ENCODE peak calls at places on chromosomes 4 and X, in nine cellular contexts. V is GM23248, F is neural progenitor cell, T is astrocyte, K is Karpas-422, O is H9, Y is PC-3, B is IMR-90, D is neuronal stem cell. P is an unnamed sample.

GRCh38 chrX:44225667-44226066 is 117.8 kb downstream of the EFHC2 start:
- DNase-seq in V (no peak), F (no peak), T (no peak), K (no peak), O (no peak), Y (no peak), B (no peak), D (no peak), P (no peak)

GRCh38 chr4:89737888-89738287 is 99.1 kb downstream of the SNCA start:
- DNase-seq in V (peak), F (no peak), T (peak), K (no peak), O (no peak), Y (peak), B (no peak), D (no peak), P (no peak)

GRCh38 chrX:141724186-141724585 is 25.6 kb upstream of the SPANXD start:
- DNase-seq in V (no peak), F (no peak), T (peak), K (no peak), O (no peak), Y (no peak), B (no peak), D (no peak), P (no peak)

GRCh38 chr4:173538903-173539445 is 8.9 kb upstream of the HAND2 start:
- DNase-seq in V (peak), F (no peak), T (no peak), K (no peak), O (no peak), Y (no peak), B (no peak), D (peak), P (no peak)

GRCh38 chr4:104451573-104451972 is 43.1 kb downstream of the CXXC4 start:
- DNase-seq in V (no peak), F (peak), T (peak), K (no peak), O (no peak), Y (no peak), B (no peak), D (no peak), P (peak)

GRCh38 chrX:82757614-82758013 is 750.5 kb upstream of the POU3F4 start:
- DNase-seq in V (no peak), F (no peak), T (no peak), K (no peak), O (no peak), Y (peak), B (no peak), D (no peak), P (no peak)

GRCh38 chrX:137483554-137483953 is 82.4 kb upstream of the ZIC3 start:
- DNase-seq in V (no peak), F (no peak), T (no peak), K (no peak), O (no peak), Y (no peak), B (no peak), D (no peak), P (no peak)

GRCh38 chrX:66191563-66191962 is 27.5 kb downstream of the HEPH start:
- DNase-seq in V (no peak), F (no peak), T (no peak), K (no peak), O (no peak), Y (no peak), B (no peak), D (no peak), P (no peak)

GRCh38 chr4:126358041-126358440 is 1043.3 kb downstream of the FAT4 start:
- DNase-seq in V (no peak), F (no peak), T (no peak), K (no peak), O (no peak), Y (no peak), B (no peak), D (no peak), P (no peak)

GRCh38 chrX:111490683-111491082 is 20.8 kb upstream of the SERTM2 start:
- DNase-seq in V (no peak), F (no peak), T (no peak), K (no peak), O (no peak), Y (no peak), B (no peak), D (no peak), P (no peak)

GRCh38 chr4:77332696-77333270 is 175.8 kb downstream of the CCNG2 start:
- DNase-seq in V (no peak), F (peak), T (no peak), K (no peak), O (peak), Y (no peak), B (no peak), D (no peak), P (no peak)

GRCh38 chrX:24169211-24169610 is 19.7 kb downstream of the ZFX start:
- DNase-seq in V (peak), F (no peak), T (no peak), K (peak), O (no peak), Y (no peak), B (no peak), D (no peak), P (no peak)

GRCh38 chrX:1242901-1243402 is 25.7 kb upstream of the CSF2RA start:
- DNase-seq in V (no peak), F (no peak), T (no peak), K (no peak), O (peak), Y (peak), B (no peak), D (no peak), P (no peak)

GRCh38 chr4:13088726-13089658 is 395.1 kb downstream of the RAB28 start:
- DNase-seq in V (peak), F (no peak), T (peak), K (no peak), O (no peak), Y (peak), B (no peak), D (no peak), P (no peak)

GRCh38 chrX:18354369-18355329 is at the start of gene SCML2:
- DNase-seq in V (peak), F (peak), T (peak), K (no peak), O (peak), Y (peak), B (peak), D (peak), P (peak)

GRCh38 chrX:1521459-1521956 is 15.5 kb downstream of the P2RY8 start:
- DNase-seq in V (no peak), F (no peak), T (no peak), K (peak), O (peak), Y (no peak), B (no peak), D (no peak), P (peak)

GRCh38 chr4:3523628-3524221 is 8.5 kb downstream of the LRPAP1 start:
- DNase-seq in V (no peak), F (no peak), T (no peak), K (no peak), O (no peak), Y (no peak), B (no peak), D (no peak), P (no peak)

GRCh38 chr4:95248713-95249401 is 299.9 kb downstream of the UNC5C start:
- DNase-seq in V (peak), F (no peak), T (no peak), K (no peak), O (no peak), Y (peak), B (no peak), D (no peak), P (no peak)

GRCh38 chrX:105909576-105909975 is 87.2 kb downstream of the NRK start:
- DNase-seq in V (no peak), F (no peak), T (no peak), K (no peak), O (no peak), Y (no peak), B (no peak), D (no peak), P (no peak)

GRCh38 chrX:68697465-68698125 is 50.1 kb downstream of the STARD8 start:
- DNase-seq in V (no peak), F (no peak), T (no peak), K (no peak), O (no peak), Y (no peak), B (no peak), D (no peak), P (no peak)

GRCh38 chr4:2007804-2008670 is 737 bp downstream of the NELFA start:
- DNase-seq in V (peak), F (peak), T (no peak), K (peak), O (no peak), Y (no peak), B (peak), D (peak), P (no peak)

GRCh38 chr4:127985989-127986388 is 20.8 kb downstream of the ABHD18 start:
- DNase-seq in V (no peak), F (no peak), T (no peak), K (no peak), O (no peak), Y (no peak), B (no peak), D (no peak), P (no peak)

GRCh38 chr4:127832585-127832984 is 48.1 kb upstream of the PLK4 start:
- DNase-seq in V (no peak), F (peak), T (no peak), K (peak), O (no peak), Y (no peak), B (no peak), D (no peak), P (no peak)

GRCh38 chr4:36206012-36206411 is 38.3 kb downstream of the ARAP2 start:
- DNase-seq in V (no peak), F (peak), T (no peak), K (no peak), O (peak), Y (no peak), B (no peak), D (no peak), P (no peak)

GRCh38 chr4:164413743-164414142 is 340.2 kb upstream of the SMIM31 start:
- DNase-seq in V (no peak), F (no peak), T (no peak), K (no peak), O (no peak), Y (no peak), B (no peak), D (no peak), P (no peak)

GRCh38 chr4:115844180-115844579 is 730.8 kb upstream of the NDST4 start:
- DNase-seq in V (no peak), F (no peak), T (no peak), K (no peak), O (no peak), Y (peak), B (no peak), D (no peak), P (no peak)

GRCh38 chr4:124904723-124905390 is 192.3 kb upstream of the ANKRD50 start:
- DNase-seq in V (no peak), F (no peak), T (no peak), K (no peak), O (no peak), Y (peak), B (no peak), D (no peak), P (no peak)

GRCh38 chr4:77819836-77820679 is 890 bp upstream of the CNOT6L start:
- DNase-seq in V (peak), F (peak), T (peak), K (peak), O (peak), Y (peak), B (peak), D (peak), P (peak)

GRCh38 chrX:16826207-16826606 is 39.9 kb downstream of the TXLNG start:
- DNase-seq in V (peak), F (peak), T (peak), K (peak), O (no peak), Y (peak), B (peak), D (no peak), P (no peak)

GRCh38 chrX:39752820-39753219 is 344.9 kb downstream of the BCOR start:
- DNase-seq in V (no peak), F (no peak), T (no peak), K (no peak), O (no peak), Y (peak), B (peak), D (no peak), P (no peak)

GRCh38 chr4:21949073-21949457 is 493 bp upstream of the KCNIP4 start:
- DNase-seq in V (peak), F (peak), T (no peak), K (no peak), O (peak), Y (no peak), B (no peak), D (peak), P (no peak)

GRCh38 chrX:144709841-144710240 is 537.5 kb upstream of the SPANXN1 start:
- DNase-seq in V (no peak), F (no peak), T (no peak), K (no peak), O (no peak), Y (no peak), B (no peak), D (no peak), P (no peak)

DNA sequence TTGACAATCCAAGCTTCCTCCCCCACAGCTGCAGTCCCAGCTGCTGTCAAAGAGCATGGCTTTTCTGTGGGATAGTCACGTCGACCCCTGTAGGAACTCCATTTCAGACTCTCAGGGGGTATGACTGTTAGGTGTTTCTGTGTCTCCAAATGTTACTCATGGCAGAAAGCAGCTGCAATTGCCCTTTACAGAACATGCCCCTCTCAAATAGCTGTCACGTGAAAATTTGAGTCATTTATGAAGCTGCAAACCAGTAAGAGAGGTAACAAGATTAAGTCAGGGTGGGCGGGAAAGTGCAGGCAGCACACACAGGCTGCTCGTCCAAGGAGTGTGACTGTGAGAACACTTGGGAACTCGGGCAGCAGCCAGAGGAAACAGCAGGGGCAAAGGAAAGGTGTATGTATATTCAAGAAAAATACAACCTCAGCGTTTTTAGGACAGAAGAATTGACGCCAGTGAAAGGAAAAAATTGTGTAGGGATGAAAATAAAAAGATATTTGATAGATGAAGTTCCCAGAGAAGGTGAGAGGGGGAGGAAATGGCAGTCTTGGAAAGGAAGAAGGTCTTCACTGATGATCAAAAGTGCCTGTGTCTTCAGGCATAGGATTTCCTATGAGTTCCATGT is 66.5 kb upstream of the TMEM184C start:
- DNase-seq in V (peak), F (peak), T (peak), K (no peak), O (no peak), Y (no peak), B (peak), D (no peak), P (no peak)
- H3K9ac ChIP-seq in V (peak), F (no peak), T (peak), K (peak), O (no peak), Y (no peak), B (peak), D (no peak), P (no peak)

DNA sequence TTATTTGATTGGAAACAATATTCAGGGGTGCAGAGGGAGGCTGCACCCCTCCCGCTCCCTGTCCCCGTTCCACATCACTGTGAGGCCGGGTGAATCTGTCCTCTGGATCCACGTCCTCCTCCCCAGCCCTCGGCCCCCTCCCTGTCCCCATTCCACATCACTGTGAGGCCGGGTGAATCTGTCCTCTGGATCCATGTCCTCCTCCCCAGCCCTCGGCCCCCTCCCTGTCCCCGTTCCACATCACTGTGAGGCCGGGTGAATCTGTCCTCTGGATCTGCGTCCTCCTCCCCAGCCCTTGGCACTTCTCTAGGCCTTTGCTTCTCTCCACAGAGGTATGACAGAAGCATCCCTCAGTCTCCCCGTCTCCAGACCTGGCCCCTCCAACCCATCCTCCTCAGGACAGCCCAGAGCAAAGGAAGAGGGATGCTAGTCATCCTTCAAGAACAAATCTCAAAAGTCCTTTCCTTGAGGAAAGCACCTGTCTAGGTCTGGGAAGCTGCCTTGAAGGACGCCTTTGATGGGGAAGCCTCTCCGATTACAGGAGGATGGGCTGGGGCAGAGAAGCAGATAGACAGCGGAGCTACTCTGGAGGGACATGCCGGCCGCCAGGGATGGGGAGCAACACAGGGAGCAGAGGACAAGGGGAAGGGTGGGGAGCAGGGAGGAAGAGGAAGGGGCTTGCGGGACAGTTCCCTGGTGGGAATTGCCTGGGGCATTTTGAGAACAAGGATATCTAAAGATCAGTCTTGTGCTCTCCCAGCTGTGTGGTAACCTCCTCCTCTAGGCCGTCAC is 10.8 kb upstream of the AFAP1 start:
- DNase-seq in V (no peak), F (no peak), T (no peak), K (no peak), O (no peak), Y (no peak), B (no peak), D (no peak), P (no peak)
- H3K9ac ChIP-seq in V (no peak), F (no peak), T (no peak), K (no peak), O (no peak), Y (no peak), B (no peak), D (no peak), P (no peak)

GRCh38 chr4:9916346-9916745 is 105.0 kb downstream of the SLC2A9 start:
- DNase-seq in V (no peak), F (no peak), T (no peak), K (no peak), O (no peak), Y (no peak), B (no peak), D (no peak), P (no peak)
- H3K9ac ChIP-seq in V (no peak), F (no peak), T (no peak), K (no peak), O (no peak), Y (no peak), B (no peak), D (no peak), P (no peak)

DNA sequence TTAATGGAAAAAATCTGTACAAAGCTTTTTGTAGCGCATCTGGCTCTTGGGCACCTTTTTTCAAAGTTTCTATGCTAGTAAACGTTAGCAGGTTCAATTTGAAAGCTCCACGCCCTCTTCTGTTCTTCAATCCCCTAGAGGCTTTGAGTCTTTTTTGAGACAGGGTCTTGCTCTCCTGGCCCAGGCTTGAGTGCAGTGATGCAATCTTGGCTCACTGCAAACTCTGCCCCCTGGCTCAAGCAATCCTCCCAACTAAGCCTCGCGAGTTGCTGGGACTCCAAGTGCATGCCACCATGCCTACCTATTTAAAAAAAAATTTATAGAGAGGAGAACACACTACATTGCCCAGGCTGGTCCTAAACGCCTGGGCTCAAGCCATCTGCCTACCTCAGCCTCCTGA is 9.2 kb downstream of the RXFP1 start:
- DNase-seq in V (no peak), F (no peak), T (no peak), K (no peak), O (no peak), Y (no peak), B (no peak), D (no peak), P (no peak)
- H3K9ac ChIP-seq in V (no peak), F (no peak), T (no peak), K (no peak), O (no peak), Y (no peak), B (no peak), D (no peak), P (no peak)

DNA sequence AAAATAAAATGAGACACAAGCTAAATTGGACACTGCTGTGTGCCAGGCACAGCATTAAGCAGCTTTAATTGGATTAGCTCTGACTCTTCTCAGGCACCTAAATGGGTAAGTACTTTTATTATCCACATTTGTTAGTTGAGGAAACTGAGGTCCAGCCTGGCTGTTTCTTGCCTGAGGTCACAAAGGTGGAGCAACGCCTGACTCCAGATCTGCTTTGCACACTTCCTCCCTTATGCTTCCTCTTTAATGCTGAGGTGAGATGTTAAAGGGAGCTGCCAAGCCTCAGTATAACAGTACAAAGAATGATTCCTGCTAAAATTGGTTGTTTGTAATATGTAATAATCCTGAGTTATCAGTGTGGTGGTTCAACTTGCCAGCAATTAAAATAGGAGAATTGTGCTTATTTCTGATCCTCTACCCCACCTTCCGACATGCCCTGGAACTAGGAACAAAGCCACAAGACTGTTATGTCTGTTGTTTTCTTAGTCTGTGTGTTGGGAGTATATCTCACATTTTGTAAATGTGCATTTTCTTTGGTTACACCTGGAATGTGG is 74.4 kb downstream of the AFF1 start:
- DNase-seq in V (no peak), F (no peak), T (no peak), K (peak), O (no peak), Y (no peak), B (no peak), D (no peak), P (no peak)
- H3K9ac ChIP-seq in V (peak), F (no peak), T (no peak), K (no peak), O (no peak), Y (no peak), B (peak), D (no peak), P (no peak)

DNA sequence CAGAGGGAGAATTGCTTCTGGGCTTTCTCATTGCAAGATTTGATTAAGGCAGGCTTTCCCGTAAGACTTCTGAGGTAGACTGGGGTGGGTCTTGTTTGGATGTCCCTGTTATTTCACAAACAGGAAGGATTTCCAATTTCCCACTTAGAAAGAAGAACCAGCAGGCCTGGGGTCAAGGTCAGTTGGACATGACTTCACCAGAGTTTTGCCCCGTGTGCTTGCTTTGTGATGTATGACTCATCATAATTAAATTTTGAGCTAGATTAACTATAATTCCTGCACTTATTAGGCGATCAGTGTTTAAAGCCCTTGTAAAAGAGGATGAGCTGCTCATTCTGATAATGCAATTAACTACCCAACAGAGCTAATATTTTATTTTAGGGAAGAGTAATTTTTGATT is 32.8 kb upstream of the ARHGAP36 start:
- DNase-seq in V (no peak), F (no peak), T (no peak), K (no peak), O (no peak), Y (no peak), B (no peak), D (no peak), P (no peak)
- H3K9ac ChIP-seq in V (no peak), F (no peak), T (no peak), K (no peak), O (no peak), Y (no peak), B (no peak), D (no peak), P (no peak)